ENCODE peak calls at places on chromosomes 12 and 14, in six cellular contexts. R is ascending aorta; S is keratinocyte; L is cardiac muscle cell; T is neural progenitor cell; E is effector memory CD4-positive, alpha-beta T cell. P is an unnamed sample.

GRCh38 chr12:70048521-70049245 is 194.6 kb upstream of the CNOT2 start:
- DNase-seq in R (no peak), S (no peak), L (no peak), T (no peak), E (no peak), P (no peak)

GRCh38 chr14:103517626-103518415 is 4.8 kb downstream of the CKB start:
- DNase-seq in R (no peak), S (no peak), L (no peak), T (no peak), E (no peak), P (no peak)

GRCh38 chr12:93025145-93026103 is 96.3 kb upstream of the EEA1 start:
- DNase-seq in R (no peak), S (no peak), L (peak), T (peak), E (no peak), P (no peak)

GRCh38 chr12:74537126-74537706 is 419 bp upstream of the ATXN7L3B start:
- DNase-seq in R (no peak), S (no peak), L (peak), T (peak), E (no peak), P (no peak)

GRCh38 chr12:11719678-11720099 is 70.2 kb downstream of the ETV6 start:
- DNase-seq in R (peak), S (peak), L (no peak), T (no peak), E (peak), P (no peak)

GRCh38 chr14:58789106-58789505 is 151.3 kb downstream of the DACT1 start:
- DNase-seq in R (no peak), S (no peak), L (no peak), T (no peak), E (no peak), P (no peak)

GRCh38 chr12:93950321-93950720 is 198.1 kb upstream of the PLXNC1 start:
- DNase-seq in R (no peak), S (no peak), L (no peak), T (no peak), E (no peak), P (no peak)

GRCh38 chr12:20946732-20947131 is 136.2 kb downstream of the SLCO1B3 start:
- DNase-seq in R (no peak), S (no peak), L (peak), T (peak), E (no peak), P (no peak)

GRCh38 chr12:30843211-30843610 is 83.3 kb upstream of the TSPAN11 start:
- DNase-seq in R (no peak), S (no peak), L (no peak), T (no peak), E (no peak), P (no peak)

GRCh38 chr12:132783917-132784531 is 22.4 kb upstream of the ANKLE2 start:
- DNase-seq in R (no peak), S (no peak), L (no peak), T (no peak), E (no peak), P (no peak)

GRCh38 chr14:43215524-43215923 is 1291.6 kb downstream of the FSCB start:
- DNase-seq in R (no peak), S (no peak), L (no peak), T (no peak), E (no peak), P (no peak)

GRCh38 chr14:56271988-56272387 is 153.8 kb downstream of the PELI2 start:
- DNase-seq in R (no peak), S (no peak), L (no peak), T (no peak), E (no peak), P (no peak)

GRCh38 chr14:59294662-59294992 is 106.2 kb downstream of the DAAM1 start:
- DNase-seq in R (no peak), S (no peak), L (no peak), T (no peak), E (no peak), P (no peak)

GRCh38 chr12:20377750-20378149 is 9.4 kb downstream of the PDE3A start:
- DNase-seq in R (no peak), S (no peak), L (no peak), T (no peak), E (no peak), P (no peak)

GRCh38 chr12:131413471-131413870 is 297.4 kb upstream of the SFSWAP start:
- DNase-seq in R (no peak), S (no peak), L (no peak), T (no peak), E (no peak), P (no peak)

GRCh38 chr12:130686511-130686981 is 29.6 kb downstream of the RIMBP2 start:
- DNase-seq in R (no peak), S (no peak), L (no peak), T (peak), E (no peak), P (no peak)

GRCh38 chr14:99549684-99550083 is 54.3 kb downstream of the CCDC85C start:
- DNase-seq in R (no peak), S (no peak), L (no peak), T (no peak), E (no peak), P (no peak)

GRCh38 chr14:104898870-104899510 is 25.7 kb upstream of the PLD4 start:
- DNase-seq in R (peak), S (no peak), L (no peak), T (no peak), E (no peak), P (no peak)

GRCh38 chr12:104183443-104183842 is 32.1 kb upstream of the TXNRD1 start:
- DNase-seq in R (no peak), S (no peak), L (no peak), T (no peak), E (no peak), P (no peak)

GRCh38 chr14:38138581-38139138 is 69.0 kb upstream of the SSTR1 start:
- DNase-seq in R (no peak), S (no peak), L (no peak), T (no peak), E (no peak), P (no peak)
- H3K27ac ChIP-seq in R (no peak), S (no peak), L (no peak), T (no peak), E (no peak), P (no peak)

GRCh38 chr14:74593241-74593985 is 18.6 kb downstream of the LTBP2 start:
- DNase-seq in R (no peak), S (no peak), L (no peak), T (no peak), E (no peak), P (no peak)
- H3K27ac ChIP-seq in R (peak), S (no peak), L (peak), T (no peak), E (no peak), P (no peak)

DNA sequence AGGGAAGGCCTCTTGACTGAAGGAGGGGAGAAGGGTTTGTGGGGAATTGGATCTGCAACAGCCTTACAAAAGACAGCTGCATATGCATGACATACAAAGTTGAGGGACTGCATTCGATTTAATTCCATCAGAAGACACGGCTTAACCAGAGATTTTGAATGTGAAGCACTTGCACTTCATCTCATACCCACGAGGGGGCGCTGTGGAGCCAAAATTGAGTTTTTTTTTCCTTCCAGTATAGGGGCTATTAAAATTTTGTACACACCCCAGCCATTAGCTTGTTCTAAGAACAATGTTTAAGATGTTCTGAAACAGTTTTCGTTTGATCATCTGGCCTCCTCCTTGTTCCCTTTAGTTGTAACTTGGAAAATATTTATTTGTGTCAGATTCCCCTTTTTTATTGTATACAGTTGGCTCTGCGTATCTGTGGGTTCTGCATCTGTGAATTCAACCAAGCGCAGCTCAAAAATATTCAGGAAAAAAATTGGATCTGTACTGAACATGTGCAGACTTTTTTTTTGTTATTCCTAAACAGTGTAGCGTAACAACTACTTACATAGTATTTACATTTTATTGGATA is 1.6 kb downstream of the SUDS3 start:
- DNase-seq in R (peak), S (no peak), L (peak), T (peak), E (peak), P (peak)
- H3K27ac ChIP-seq in R (no peak), S (peak), L (peak), T (no peak), E (peak), P (peak)

GRCh38 chr12:1822699-1823098 is 2.3 kb downstream of the LRTM2 start:
- DNase-seq in R (no peak), S (no peak), L (no peak), T (no peak), E (no peak), P (no peak)
- H3K27ac ChIP-seq in R (no peak), S (no peak), L (no peak), T (no peak), E (no peak), P (no peak)

DNA sequence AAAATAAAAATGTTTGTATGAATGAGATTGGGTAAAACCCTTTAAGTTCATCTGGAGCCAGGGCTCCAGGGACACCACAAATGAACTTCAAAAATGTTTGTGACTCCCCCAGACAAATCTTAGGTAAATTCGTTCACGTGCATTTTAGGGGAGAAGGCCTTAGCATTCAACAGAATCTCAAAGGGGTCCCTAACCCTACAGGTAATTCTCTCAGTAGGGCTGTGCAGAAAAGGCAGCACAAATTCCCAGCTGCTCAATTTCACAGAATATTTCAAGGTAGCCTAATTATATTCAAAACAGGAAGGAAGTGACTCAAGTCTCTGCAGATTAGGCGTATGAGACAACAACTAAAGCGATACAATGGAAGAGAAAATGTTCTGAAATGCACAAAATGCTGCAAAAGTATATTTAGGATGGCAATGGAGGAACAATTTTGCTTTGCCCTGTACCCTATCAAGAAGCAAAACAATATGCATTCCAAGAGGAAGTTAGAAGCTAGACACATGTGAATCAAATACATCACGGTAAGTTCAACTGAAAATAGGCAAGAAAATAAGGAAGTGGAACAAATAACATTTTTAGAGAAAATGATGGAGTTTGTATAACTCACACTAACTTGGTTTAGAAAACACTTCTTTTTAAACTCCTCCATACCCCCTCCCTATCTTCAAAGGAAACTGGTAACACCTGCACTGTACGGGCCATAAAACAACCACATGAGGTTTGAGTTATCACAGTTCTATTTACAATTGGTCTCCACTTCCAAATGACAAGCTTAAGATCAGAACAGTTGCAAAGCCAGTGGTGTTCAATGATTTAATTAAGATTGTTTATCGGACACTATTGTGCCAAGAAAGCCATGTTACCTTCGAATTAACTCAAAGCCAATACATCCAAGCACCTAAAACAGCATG is 1.6 kb downstream of the GIT2 start:
- DNase-seq in R (no peak), S (no peak), L (no peak), T (no peak), E (no peak), P (no peak)
- H3K27ac ChIP-seq in R (peak), S (peak), L (no peak), T (no peak), E (peak), P (peak)

DNA sequence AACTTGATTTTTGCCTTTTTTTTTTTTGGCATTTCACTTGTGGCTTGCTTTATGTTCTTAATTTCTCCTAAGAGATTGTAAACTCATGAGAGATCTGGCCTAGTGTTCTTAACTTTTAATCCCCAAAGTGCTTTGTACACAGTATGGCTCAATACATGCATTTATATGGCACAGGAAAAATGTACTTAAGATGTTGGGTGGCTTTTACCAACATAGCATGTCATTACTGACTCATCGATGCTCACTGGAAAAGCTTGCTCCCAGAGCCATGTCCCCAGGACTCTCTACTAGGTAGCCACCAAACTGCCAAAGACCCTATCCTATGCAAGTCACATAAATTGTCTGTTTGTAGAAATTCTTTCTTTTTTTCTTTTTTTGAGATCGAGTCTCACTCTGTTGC is 13.1 kb upstream of the SMCO3 start:
- DNase-seq in R (no peak), S (no peak), L (no peak), T (no peak), E (no peak), P (no peak)
- H3K27ac ChIP-seq in R (peak), S (no peak), L (no peak), T (no peak), E (no peak), P (no peak)

GRCh38 chr12:64008596-64008995 is 164.1 kb downstream of the SRGAP1 start:
- DNase-seq in R (no peak), S (no peak), L (no peak), T (no peak), E (no peak), P (no peak)
- H3K27ac ChIP-seq in R (no peak), S (no peak), L (no peak), T (no peak), E (no peak), P (no peak)

DNA sequence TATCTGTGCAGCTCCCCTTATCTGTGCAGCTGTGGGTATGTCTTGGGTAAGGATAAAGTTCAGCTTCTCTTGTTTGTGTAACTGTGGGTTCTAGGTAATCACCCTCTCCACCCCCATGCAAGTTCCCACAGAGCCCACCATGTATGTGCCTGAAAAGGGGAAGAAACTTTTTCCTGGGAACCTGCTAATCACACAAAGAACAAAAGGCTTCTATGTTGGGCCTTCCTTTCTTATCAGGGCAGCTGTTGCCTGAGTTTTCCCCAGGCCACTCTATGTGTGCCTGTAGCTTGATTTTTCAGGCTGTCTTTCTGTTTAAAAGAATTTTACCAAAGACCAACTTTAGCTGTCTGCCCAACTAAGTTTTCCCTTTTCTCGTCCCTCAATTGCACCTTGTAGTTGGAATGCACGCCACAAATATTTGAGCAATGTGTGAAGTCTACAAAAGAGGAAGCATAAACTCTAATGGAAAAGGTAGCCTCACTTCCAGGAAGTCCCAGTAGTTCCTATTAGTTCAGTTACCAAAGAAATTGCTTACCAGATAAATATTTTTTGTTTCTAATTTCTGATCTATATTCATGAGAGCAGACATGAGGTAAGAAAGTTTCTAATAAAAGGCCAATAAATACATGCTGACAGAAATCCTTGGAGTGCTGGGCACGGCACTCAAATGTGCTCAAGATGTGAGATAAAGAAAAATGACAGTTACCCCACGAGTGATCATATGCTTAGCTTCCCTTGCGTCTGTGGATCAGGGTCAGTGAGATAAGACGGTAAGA is 2.7 kb upstream of the GALC start:
- DNase-seq in R (no peak), S (no peak), L (peak), T (peak), E (no peak), P (no peak)
- H3K27ac ChIP-seq in R (no peak), S (no peak), L (peak), T (no peak), E (peak), P (peak)

DNA sequence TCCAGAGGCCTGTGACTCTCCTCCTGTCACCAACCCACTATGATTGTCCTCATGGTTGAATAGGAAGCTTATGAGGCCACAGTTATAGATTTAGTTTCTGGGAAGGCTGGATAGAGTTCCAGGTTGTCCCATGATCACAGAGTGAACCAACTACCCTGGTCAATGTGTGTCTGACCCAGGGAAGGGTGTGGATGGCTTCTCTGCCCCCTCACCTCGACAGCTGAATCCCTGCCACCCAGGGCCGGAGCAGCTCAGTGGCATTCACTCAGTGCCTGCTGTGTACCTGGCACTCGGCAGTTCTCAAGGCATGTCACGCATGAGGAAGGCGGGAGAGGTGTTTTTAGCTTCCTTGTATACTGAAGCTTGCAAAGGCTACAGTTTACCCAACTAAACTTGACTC is 43.2 kb downstream of the JDP2 start:
- DNase-seq in R (no peak), S (no peak), L (no peak), T (no peak), E (no peak), P (no peak)
- H3K27ac ChIP-seq in R (no peak), S (no peak), L (no peak), T (no peak), E (no peak), P (no peak)

GRCh38 chr12:50633950-50634349 is 129.2 kb downstream of the DIP2B start:
- DNase-seq in R (no peak), S (no peak), L (no peak), T (no peak), E (no peak), P (no peak)

GRCh38 chr12:50636505-50636904 is 127.4 kb upstream of the ATF1 start:
- DNase-seq in R (no peak), S (no peak), L (no peak), T (no peak), E (no peak), P (no peak)

GRCh38 chr12:50634379-50634778 is 129.5 kb upstream of the ATF1 start:
- DNase-seq in R (no peak), S (no peak), L (peak), T (no peak), E (no peak), P (no peak)

GRCh38 chr12:50635356-50635755 is 128.5 kb upstream of the ATF1 start:
- DNase-seq in R (no peak), S (no peak), L (peak), T (no peak), E (no peak), P (no peak)

GRCh38 chr12:50635857-50636256 is 128.0 kb upstream of the ATF1 start:
- DNase-seq in R (no peak), S (no peak), L (no peak), T (no peak), E (no peak), P (no peak)
- H3K27ac ChIP-seq in R (no peak), S (no peak), L (peak), T (no peak), E (no peak), P (no peak)

P was measured in CD8-positive, alpha-beta memory T cell.